ENCODE peak calls at places on chromosomes 1 and 21, in seven cellular contexts. B, V, K, L, U, J and T are unnamed samples.
A peak's percentile ranks its signal among the peaks of the same experiment; 100 is the strongest.

GRCh38 chr1:920008-920407 is 3.7 kb upstream of the SAMD11 start:
- DNase-seq in B (no peak), V (no peak), K (no peak), L (no peak), U (no peak), J (no peak), T (no peak)

GRCh38 chr1:8412183-8412831 is 94.4 kb downstream of the SLC45A1 start:
- DNase-seq in B (no peak), V (no peak), K (peak; percentile 46), L (no peak), U (no peak), J (no peak), T (peak; percentile 43)

GRCh38 chr1:83882906-83883305 is 116.0 kb downstream of the TTLL7 start:
- DNase-seq in B (no peak), V (no peak), K (no peak), L (no peak), U (no peak), J (peak; percentile 39), T (peak; percentile 68)

GRCh38 chr21:24994717-24995116 is 612.6 kb downstream of the MRPL39 start:
- DNase-seq in B (no peak), V (no peak), K (no peak), L (no peak), U (no peak), J (no peak), T (no peak)

GRCh38 chr1:232575524-232576040 is 54.4 kb downstream of the SIPA1L2 start:
- DNase-seq in B (no peak), V (no peak), K (no peak), L (no peak), U (no peak), J (no peak), T (peak; percentile 30)

GRCh38 chr1:16145030-16145987 is 10.6 kb downstream of the EPHA2 start:
- DNase-seq in B (no peak), V (no peak), K (peak; percentile 90), L (peak; percentile 68), U (no peak), J (no peak), T (no peak)

GRCh38 chr1:53656062-53656915 is 82.7 kb downstream of the GLIS1 start:
- DNase-seq in B (no peak), V (no peak), K (no peak), L (no peak), U (no peak), J (no peak), T (peak; percentile 53)

GRCh38 chr1:61083799-61084385 is 1.5 kb downstream of the NFIA start:
- DNase-seq in B (no peak), V (no peak), K (no peak), L (no peak), U (no peak), J (no peak), T (no peak)

GRCh38 chr1:180908084-180908765 is 4.5 kb upstream of the KIAA1614 start:
- DNase-seq in B (no peak), V (no peak), K (no peak), L (no peak), U (no peak), J (no peak), T (no peak)

GRCh38 chr1:90434460-90434859 is 282.6 kb downstream of the BARHL2 start:
- DNase-seq in B (no peak), V (no peak), K (no peak), L (no peak), U (no peak), J (no peak), T (peak; percentile 54)

GRCh38 chr1:24417681-24418080 is 2.1 kb downstream of the NIPAL3 start:
- DNase-seq in B (no peak), V (no peak), K (no peak), L (no peak), U (no peak), J (no peak), T (no peak)

GRCh38 chr21:32916522-32917099 is 109.1 kb upstream of the OLIG2 start:
- DNase-seq in B (no peak), V (no peak), K (no peak), L (peak; percentile 35), U (no peak), J (no peak), T (peak; percentile 27)

GRCh38 chr1:21149862-21150432 is 26.8 kb downstream of the EIF4G3 start:
- DNase-seq in B (no peak), V (no peak), K (no peak), L (no peak), U (no peak), J (no peak), T (peak; percentile 0)

GRCh38 chr1:206582537-206583460 is 29.5 kb downstream of the EIF2D start:
- DNase-seq in B (peak; percentile 40), V (no peak), K (no peak), L (no peak), U (no peak), J (no peak), T (no peak)

GRCh38 chr1:116232989-116233514 is 121.9 kb downstream of the MAB21L3 start:
- DNase-seq in B (peak; percentile 49), V (peak; percentile 41), K (no peak), L (no peak), U (no peak), J (no peak), T (peak; percentile 38)

GRCh38 chr1:41516168-41516961 is 31.9 kb upstream of the EDN2 start:
- DNase-seq in B (peak; percentile 70), V (peak; percentile 10), K (peak; percentile 91), L (peak; percentile 55), U (peak; percentile 91), J (peak; percentile 93), T (peak; percentile 79)

GRCh38 chr1:6805004-6805416 is 19.8 kb downstream of the CAMTA1 start:
- DNase-seq in B (no peak), V (no peak), K (no peak), L (no peak), U (no peak), J (no peak), T (no peak)

GRCh38 chr1:1833916-1834325 is 55.7 kb upstream of the NADK start:
- DNase-seq in B (no peak), V (no peak), K (no peak), L (peak; percentile 82), U (no peak), J (no peak), T (no peak)

GRCh38 chr1:16032388-16033100 is 10.7 kb downstream of the CLCNKA start:
- DNase-seq in B (peak; percentile 60), V (peak; percentile 21), K (peak; percentile 89), L (peak; percentile 82), U (peak; percentile 45), J (no peak), T (peak; percentile 91)

GRCh38 chr1:204461331-204462228 is 33.0 kb downstream of the PIK3C2B start:
- DNase-seq in B (peak; percentile 46), V (peak; percentile 26), K (peak; percentile 69), L (no peak), U (no peak), J (no peak), T (no peak)

GRCh38 chr1:43821471-43821870 is 112.1 kb upstream of the ARTN start:
- DNase-seq in B (no peak), V (no peak), K (no peak), L (no peak), U (no peak), J (no peak), T (no peak)

GRCh38 chr1:169586395-169587255 is at the start of gene F5:
- DNase-seq in B (peak; percentile 86), V (peak; percentile 71), K (peak; percentile 86), L (peak; percentile 92), U (peak; percentile 53), J (peak; percentile 64), T (peak; percentile 67)

GRCh38 chr1:23801338-23801748 is 789 bp upstream of the GALE start:
- DNase-seq in B (no peak), V (no peak), K (no peak), L (no peak), U (no peak), J (no peak), T (no peak)

GRCh38 chr1:183945432-183946308 is 91.9 kb downstream of the COLGALT2 start:
- DNase-seq in B (no peak), V (no peak), K (no peak), L (peak; percentile 28), U (no peak), J (no peak), T (peak; percentile 44)

GRCh38 chr1:207941664-207942063 is 30.7 kb upstream of the CD34 start:
- DNase-seq in B (no peak), V (no peak), K (peak; percentile 89), L (no peak), U (peak; percentile 36), J (no peak), T (peak; percentile 94)

GRCh38 chr1:53365405-53366063 is 37.7 kb upstream of the LRP8 start:
- DNase-seq in B (peak; percentile 5), V (no peak), K (peak; percentile 35), L (no peak), U (no peak), J (no peak), T (no peak)